ENCODE peak calls at places on chromosomes 12 and 14, in six cellular contexts. One of them, this sample, is unnamed.

GRCh38 chr12:126617312-126617711 is 1552.1 kb downstream of the AACS start:
- DNase-seq in breast epithelium: no peak
- DNase-seq in CD8-positive, alpha-beta memory T cell: no peak
- DNase-seq in A549: peak; percentile 11
- DNase-seq in AG04450: no peak
- DNase-seq in tibial nerve: no peak
- DNase-seq in this sample: no peak

GRCh38 chr14:99884834-99885648 is 91.8 kb downstream of the EML1 start:
- DNase-seq in breast epithelium: no peak
- DNase-seq in CD8-positive, alpha-beta memory T cell: peak; percentile 50
- DNase-seq in A549: peak; percentile 69
- DNase-seq in AG04450: peak; percentile 34
- DNase-seq in tibial nerve: peak; percentile 68
- DNase-seq in this sample: no peak

GRCh38 chr14:105324080-105324778 is 9.7 kb downstream of the PACS2 start:
- DNase-seq in breast epithelium: no peak
- DNase-seq in CD8-positive, alpha-beta memory T cell: no peak
- DNase-seq in A549: no peak
- DNase-seq in AG04450: no peak
- DNase-seq in tibial nerve: no peak
- DNase-seq in this sample: no peak

GRCh38 chr12:47216150-47216677 is 136.5 kb upstream of the AMIGO2 start:
- DNase-seq in breast epithelium: no peak
- DNase-seq in CD8-positive, alpha-beta memory T cell: peak; percentile 75
- DNase-seq in A549: no peak
- DNase-seq in AG04450: no peak
- DNase-seq in tibial nerve: peak; percentile 23
- DNase-seq in this sample: no peak

GRCh38 chr12:50505386-50505827 is 622 bp downstream of the DIP2B start:
- DNase-seq in breast epithelium: peak; percentile 20
- DNase-seq in CD8-positive, alpha-beta memory T cell: no peak
- DNase-seq in A549: no peak
- DNase-seq in AG04450: no peak
- DNase-seq in tibial nerve: peak; percentile 19
- DNase-seq in this sample: no peak

GRCh38 chr12:106247731-106248176 is at the start of gene CKAP4:
- DNase-seq in breast epithelium: peak; percentile 64
- DNase-seq in CD8-positive, alpha-beta memory T cell: peak; percentile 66
- DNase-seq in A549: peak; percentile 74
- DNase-seq in AG04450: no peak
- DNase-seq in tibial nerve: peak; percentile 59
- DNase-seq in this sample: peak; percentile 87

GRCh38 chr14:97138801-97139200 is 341.6 kb downstream of the VRK1 start:
- DNase-seq in breast epithelium: no peak
- DNase-seq in CD8-positive, alpha-beta memory T cell: no peak
- DNase-seq in A549: no peak
- DNase-seq in AG04450: no peak
- DNase-seq in tibial nerve: no peak
- DNase-seq in this sample: no peak

GRCh38 chr12:96766232-96766631 is 140.8 kb upstream of the NEDD1 start:
- DNase-seq in breast epithelium: no peak
- DNase-seq in CD8-positive, alpha-beta memory T cell: no peak
- DNase-seq in A549: peak; percentile 4
- DNase-seq in AG04450: no peak
- DNase-seq in tibial nerve: no peak
- DNase-seq in this sample: no peak

GRCh38 chr12:48489012-48489411 is 6.7 kb downstream of the C12orf54 start:
- DNase-seq in breast epithelium: no peak
- DNase-seq in CD8-positive, alpha-beta memory T cell: no peak
- DNase-seq in A549: no peak
- DNase-seq in AG04450: peak; percentile 3
- DNase-seq in tibial nerve: no peak
- DNase-seq in this sample: no peak

GRCh38 chr14:26791117-26791806 is 193.4 kb upstream of the NOVA1 start:
- DNase-seq in breast epithelium: no peak
- DNase-seq in CD8-positive, alpha-beta memory T cell: no peak
- DNase-seq in A549: no peak
- DNase-seq in AG04450: no peak
- DNase-seq in tibial nerve: no peak
- DNase-seq in this sample: no peak
- H3K9me3 ChIP-seq in breast epithelium: no peaks in the 10 kb centered on the region
- H3K9me3 ChIP-seq in CD8-positive, alpha-beta memory T cell: no peaks in the 10 kb centered on the region
- H3K9me3 ChIP-seq in A549: no peaks in the 10 kb centered on the region
- H3K9me3 ChIP-seq in AG04450: no peaks in the 10 kb centered on the region
- H3K9me3 ChIP-seq in tibial nerve: no peaks in the 10 kb centered on the region
- H3K9me3 ChIP-seq in this sample: no peaks in the 10 kb centered on the region

DNA sequence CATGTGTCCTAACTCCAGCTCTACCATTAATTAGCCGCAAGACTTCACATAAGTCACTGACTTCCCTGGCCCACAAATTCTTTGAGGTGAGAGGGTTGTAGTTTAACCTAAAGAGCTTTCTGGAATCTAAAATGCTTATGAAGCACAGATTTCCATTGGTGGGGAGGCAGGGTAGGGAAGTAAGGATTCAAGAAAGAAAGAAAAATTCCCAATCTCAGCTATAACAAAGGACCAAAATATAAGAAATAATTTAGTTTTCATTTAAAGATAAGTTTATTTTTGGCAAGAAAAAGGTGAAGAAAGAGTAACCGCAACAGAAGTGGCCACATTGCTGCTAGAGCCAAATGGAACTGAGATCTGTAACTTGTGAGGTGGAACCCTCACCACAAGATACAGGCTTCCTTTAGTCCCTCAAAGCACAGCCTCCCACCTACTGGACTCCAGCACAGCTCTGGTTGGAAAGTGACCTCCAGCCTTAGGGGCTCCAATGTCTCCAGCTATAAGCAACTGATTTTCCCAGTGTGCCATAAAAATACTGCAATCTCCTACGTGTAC is 23.6 kb downstream of the DAD1 start:
- DNase-seq in breast epithelium: no peak
- DNase-seq in CD8-positive, alpha-beta memory T cell: no peak
- DNase-seq in A549: no peak
- DNase-seq in AG04450: no peak
- DNase-seq in tibial nerve: no peak
- DNase-seq in this sample: no peak
- H3K27ac ChIP-seq in breast epithelium: no peak overlapping the region
- H3K27ac ChIP-seq in CD8-positive, alpha-beta memory T cell: no peak overlapping the region
- H3K27ac ChIP-seq in A549: no peak overlapping the region
- H3K27ac ChIP-seq in AG04450: no peak overlapping the region
- H3K27ac ChIP-seq in tibial nerve: no peak overlapping the region
- H3K27ac ChIP-seq in this sample: no peak overlapping the region

GRCh38 chr12:108786450-108786849 is 55.1 kb upstream of the CORO1C start:
- DNase-seq in breast epithelium: no peak
- DNase-seq in CD8-positive, alpha-beta memory T cell: no peak
- DNase-seq in A549: no peak
- DNase-seq in AG04450: no peak
- DNase-seq in tibial nerve: no peak
- DNase-seq in this sample: no peak
- H3K9me3 ChIP-seq in breast epithelium: no peaks in the 10 kb centered on the region
- H3K9me3 ChIP-seq in CD8-positive, alpha-beta memory T cell: no peaks in the 10 kb centered on the region
- H3K9me3 ChIP-seq in A549: no peaks in the 10 kb centered on the region
- H3K9me3 ChIP-seq in AG04450: no peaks in the 10 kb centered on the region
- H3K9me3 ChIP-seq in tibial nerve: no peaks in the 10 kb centered on the region
- H3K9me3 ChIP-seq in this sample: no peaks in the 10 kb centered on the region

GRCh38 chr12:11652351-11653040 is 3.0 kb downstream of the ETV6 start:
- DNase-seq in breast epithelium: peak; percentile 61
- DNase-seq in CD8-positive, alpha-beta memory T cell: no peak
- DNase-seq in A549: no peak
- DNase-seq in AG04450: no peak
- DNase-seq in tibial nerve: peak; percentile 40
- DNase-seq in this sample: no peak
- H3K27ac ChIP-seq in breast epithelium: peak overlapping the region; percentile 100
- H3K27ac ChIP-seq in CD8-positive, alpha-beta memory T cell: peak overlapping the region; percentile 6
- H3K27ac ChIP-seq in A549: no peak overlapping the region
- H3K27ac ChIP-seq in AG04450: peak overlapping the region; percentile 68
- H3K27ac ChIP-seq in tibial nerve: peak overlapping the region; percentile 19
- H3K27ac ChIP-seq in this sample: peak overlapping the region; percentile 85

GRCh38 chr14:106843376-106843775 is 1317.0 kb downstream of the TMEM121 start:
- DNase-seq in breast epithelium: no peak
- DNase-seq in CD8-positive, alpha-beta memory T cell: no peak
- DNase-seq in A549: no peak
- DNase-seq in AG04450: no peak
- DNase-seq in tibial nerve: no peak
- DNase-seq in this sample: no peak
- H3K9me3 ChIP-seq in breast epithelium: no peaks in the 10 kb centered on the region
- H3K9me3 ChIP-seq in CD8-positive, alpha-beta memory T cell: no peaks in the 10 kb centered on the region
- H3K9me3 ChIP-seq in A549: no peaks in the 10 kb centered on the region
- H3K9me3 ChIP-seq in AG04450: peaks cover 44% of the 10 kb centered on the region
- H3K9me3 ChIP-seq in tibial nerve: no peaks in the 10 kb centered on the region
- H3K9me3 ChIP-seq in this sample: no peaks in the 10 kb centered on the region

GRCh38 chr14:89953602-89954001 is 928 bp downstream of the EFCAB11 start:
- DNase-seq in breast epithelium: no peak
- DNase-seq in CD8-positive, alpha-beta memory T cell: no peak
- DNase-seq in A549: no peak
- DNase-seq in AG04450: no peak
- DNase-seq in tibial nerve: no peak
- DNase-seq in this sample: no peak
- H3K27ac ChIP-seq in breast epithelium: no peak overlapping the region
- H3K27ac ChIP-seq in CD8-positive, alpha-beta memory T cell: no peak overlapping the region
- H3K27ac ChIP-seq in A549: no peak overlapping the region
- H3K27ac ChIP-seq in AG04450: no peak overlapping the region
- H3K27ac ChIP-seq in tibial nerve: no peak overlapping the region
- H3K27ac ChIP-seq in this sample: no peak overlapping the region

GRCh38 chr14:56417173-56417572 is 162.4 kb upstream of the TMEM260 start:
- DNase-seq in breast epithelium: no peak
- DNase-seq in CD8-positive, alpha-beta memory T cell: no peak
- DNase-seq in A549: no peak
- DNase-seq in AG04450: no peak
- DNase-seq in tibial nerve: no peak
- DNase-seq in this sample: no peak
- H3K9me3 ChIP-seq in breast epithelium: no peaks in the 10 kb centered on the region
- H3K9me3 ChIP-seq in CD8-positive, alpha-beta memory T cell: no peaks in the 10 kb centered on the region
- H3K9me3 ChIP-seq in A549: no peaks in the 10 kb centered on the region
- H3K9me3 ChIP-seq in AG04450: no peaks in the 10 kb centered on the region
- H3K9me3 ChIP-seq in tibial nerve: no peaks in the 10 kb centered on the region
- H3K9me3 ChIP-seq in this sample: no peaks in the 10 kb centered on the region

GRCh38 chr14:63435838-63436237 is 107.3 kb downstream of the PPP2R5E start:
- DNase-seq in breast epithelium: peak; percentile 45
- DNase-seq in CD8-positive, alpha-beta memory T cell: no peak
- DNase-seq in A549: peak; percentile 37
- DNase-seq in AG04450: peak; percentile 76
- DNase-seq in tibial nerve: peak; percentile 26
- DNase-seq in this sample: peak; percentile 30
- H3K27ac ChIP-seq in breast epithelium: peak overlapping the region; percentile 85
- H3K27ac ChIP-seq in CD8-positive, alpha-beta memory T cell: no peak overlapping the region
- H3K27ac ChIP-seq in A549: no peak overlapping the region
- H3K27ac ChIP-seq in AG04450: no peak overlapping the region
- H3K27ac ChIP-seq in tibial nerve: no peak overlapping the region
- H3K27ac ChIP-seq in this sample: peak overlapping the region; percentile 51

DNA sequence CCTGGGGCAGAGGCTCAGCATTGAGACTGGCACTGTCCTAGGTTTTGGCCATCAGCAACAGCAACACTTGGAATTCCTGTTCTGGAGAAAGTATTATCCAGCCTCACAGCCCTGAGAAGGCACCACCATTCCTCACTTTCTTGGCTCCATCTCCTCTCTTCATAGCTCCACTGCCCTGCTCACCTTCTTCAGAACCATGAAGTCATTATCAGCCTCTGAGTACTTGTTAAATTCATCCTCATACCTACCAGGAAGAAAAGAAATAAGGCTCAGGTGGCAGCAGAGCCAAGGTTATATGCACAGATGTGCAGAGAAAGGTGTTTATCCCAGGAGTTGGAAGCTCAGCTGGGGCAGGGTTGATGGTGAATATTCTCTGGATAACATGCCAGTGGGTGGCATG is 25.4 kb downstream of the KRT76 start:
- DNase-seq in breast epithelium: no peak
- DNase-seq in CD8-positive, alpha-beta memory T cell: no peak
- DNase-seq in A549: no peak
- DNase-seq in AG04450: no peak
- DNase-seq in tibial nerve: no peak
- DNase-seq in this sample: no peak
- H3K9me3 ChIP-seq in breast epithelium: no peaks in the 10 kb centered on the region
- H3K9me3 ChIP-seq in CD8-positive, alpha-beta memory T cell: no peaks in the 10 kb centered on the region
- H3K9me3 ChIP-seq in A549: no peaks in the 10 kb centered on the region
- H3K9me3 ChIP-seq in AG04450: no peaks in the 10 kb centered on the region
- H3K9me3 ChIP-seq in tibial nerve: no peaks in the 10 kb centered on the region
- H3K9me3 ChIP-seq in this sample: no peaks in the 10 kb centered on the region

GRCh38 chr14:91929700-91930099 is 17.8 kb downstream of the FBLN5 start:
- DNase-seq in breast epithelium: no peak
- DNase-seq in CD8-positive, alpha-beta memory T cell: no peak
- DNase-seq in A549: no peak
- DNase-seq in AG04450: no peak
- DNase-seq in tibial nerve: no peak
- DNase-seq in this sample: no peak
- H3K27ac ChIP-seq in breast epithelium: no peak overlapping the region
- H3K27ac ChIP-seq in CD8-positive, alpha-beta memory T cell: no peak overlapping the region
- H3K27ac ChIP-seq in A549: no peak overlapping the region
- H3K27ac ChIP-seq in AG04450: no peak overlapping the region
- H3K27ac ChIP-seq in tibial nerve: no peak overlapping the region
- H3K27ac ChIP-seq in this sample: peak overlapping the region; percentile 89